ENCODE peak calls at places on chromosomes 16 and 17, in five cellular contexts. X is stomach, J is trophoblast cell, B is MM.1S, L is WERI-Rb-1. Q is an unnamed sample.

GRCh38 chr17:45325810-45326209 is 9.0 kb upstream of the MAP3K14 start:
- DNase-seq in X (no peak), J (peak; percentile 91), L (no peak), B (no peak), Q (no peak)

GRCh38 chr17:39573447-39574298 is 34.0 kb downstream of the NEUROD2 start:
- DNase-seq in L (peak; percentile 58), B (no peak), X (peak; percentile 67), J (peak; percentile 61), Q (peak; percentile 58)

GRCh38 chr17:35733366-35733765 is 1.9 kb downstream of the RASL10B start:
- DNase-seq in X (no peak), L (no peak), B (no peak), J (peak; percentile 63), Q (no peak)

GRCh38 chr16:75494696-75495601 is at the start of gene CHST6:
- DNase-seq in B (no peak), J (peak; percentile 12), L (no peak), X (no peak), Q (no peak)

GRCh38 chr17:80960797-80961452 is 30.7 kb upstream of the CHMP6 start:
- DNase-seq in B (no peak), J (no peak), L (no peak), X (no peak), Q (no peak)

GRCh38 chr17:28907709-28908475 is 5.0 kb upstream of the DHRS13 start:
- DNase-seq in J (no peak), L (no peak), B (no peak), X (no peak), Q (no peak)

GRCh38 chr16:19898924-19899604 is 14.4 kb upstream of the GPRC5B start:
- DNase-seq in B (peak; percentile 48), L (peak; percentile 63), J (peak; percentile 43), X (peak; percentile 46), Q (peak; percentile 54)

GRCh38 chr17:1742371-1743093 is at the start of gene SERPINF2:
- DNase-seq in L (peak; percentile 50), X (no peak), J (no peak), B (no peak), Q (no peak)

GRCh38 chr17:35214631-35215273 is 20.6 kb upstream of the SLC35G3 start:
- DNase-seq in B (no peak), L (no peak), X (no peak), J (no peak), Q (peak; percentile 16)

GRCh38 chr16:23729503-23730424 is 16.7 kb upstream of the ERN2 start:
- DNase-seq in B (no peak), L (peak; percentile 16), J (peak; percentile 27), X (peak; percentile 58), Q (no peak)

DNA sequence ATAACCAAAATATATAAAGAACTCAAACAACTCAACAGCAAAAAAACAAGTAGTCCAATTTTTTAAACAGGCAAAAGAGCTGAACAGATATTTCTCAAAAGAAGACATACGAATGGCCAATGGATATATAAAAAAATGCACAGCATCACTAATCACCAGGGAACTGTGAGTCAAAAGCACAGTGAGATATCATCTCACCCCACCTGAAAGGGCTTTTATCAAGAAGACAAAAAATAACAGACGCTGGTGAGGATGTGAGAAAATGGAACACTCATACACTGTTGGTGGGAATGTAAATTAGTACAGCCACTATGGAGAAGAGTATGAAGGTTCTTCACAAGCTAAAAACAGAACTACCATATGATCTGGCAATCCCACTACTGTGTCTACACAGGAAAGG is 7.4 kb downstream of the XYLT1 start:
- DNase-seq in B (no peak), X (no peak), L (no peak), J (no peak), Q (peak; percentile 36)
- H3K27ac ChIP-seq in B (peak overlapping the region; percentile 93), X (no peak overlapping the region), L (no peak overlapping the region), J (no peak overlapping the region), Q (no peak overlapping the region)

GRCh38 chr16:2308089-2308962 is 32.2 kb downstream of the ABCA3 start:
- DNase-seq in L (no peak), J (peak; percentile 17), X (no peak), B (no peak), Q (no peak)
- H3K36me3 ChIP-seq in L (peaks cover 11% of the 10 kb centered on the region), J (no peaks in the 10 kb centered on the region), X (peaks cover 44% of the 10 kb centered on the region), B (no peaks in the 10 kb centered on the region), Q (no peaks in the 10 kb centered on the region)

DNA sequence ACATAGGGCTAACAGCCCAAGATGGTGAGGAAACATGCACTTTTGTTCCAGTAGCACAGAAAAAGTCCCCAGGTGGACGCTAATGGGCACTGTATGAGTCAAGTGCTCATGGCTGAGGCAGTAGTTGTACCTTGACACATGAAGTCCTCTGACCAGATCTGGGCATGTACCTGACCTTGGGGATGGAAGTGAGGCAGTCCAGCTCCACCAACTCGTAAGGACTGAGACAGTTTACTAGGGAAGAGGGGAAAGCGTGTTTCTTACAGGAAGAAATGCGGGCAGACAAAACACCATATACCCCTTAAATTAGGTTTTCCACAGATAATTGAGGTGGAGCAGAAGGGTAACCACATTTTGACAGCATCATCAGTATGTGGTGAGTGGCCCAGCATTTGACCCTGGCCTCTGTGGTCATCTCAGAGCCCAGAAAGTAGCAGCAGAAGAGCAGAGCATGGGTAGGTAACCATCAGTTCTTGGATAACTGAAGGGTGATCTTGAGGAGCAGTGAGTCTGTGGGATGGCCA is 32.4 kb upstream of the METTL9 start:
- DNase-seq in L (no peak), X (peak; percentile 22), B (no peak), J (no peak), Q (no peak)
- H3K27ac ChIP-seq in L (no peak overlapping the region), X (no peak overlapping the region), B (no peak overlapping the region), J (no peak overlapping the region), Q (no peak overlapping the region)

GRCh38 chr16:54453863-54454262 is 167.3 kb upstream of the IRX3 start:
- DNase-seq in X (no peak), B (no peak), J (no peak), L (no peak), Q (no peak)
- H3K36me3 ChIP-seq in X (no peaks in the 10 kb centered on the region), B (no peaks in the 10 kb centered on the region), J (no peaks in the 10 kb centered on the region), L (no peaks in the 10 kb centered on the region), Q (no peaks in the 10 kb centered on the region)